ENCODE peak calls at places on chromosomes 1 and 21, in seven cellular contexts. Q, J, Z, X, T, V and P are unnamed samples.

GRCh38 chr1:72037745-72038343 is 244.5 kb downstream of the NEGR1 start:
- DNase-seq in Q (no peak), X (no peak), J (peak; percentile 22), T (peak; percentile 21), V (peak; percentile 75), Z (no peak), P (no peak)

GRCh38 chr1:12245116-12245515 is 15.3 kb downstream of the VPS13D start:
- DNase-seq in T (no peak), X (no peak), J (no peak), V (no peak), Q (no peak), Z (no peak), P (no peak)

GRCh38 chr1:39971138-39971537 is 16.2 kb downstream of the MFSD2A start:
- DNase-seq in T (no peak), V (no peak), Z (no peak), J (no peak), X (no peak), Q (no peak), P (no peak)

GRCh38 chr1:61588736-61589381 is 136.1 kb downstream of the TM2D1 start:
- DNase-seq in V (peak; percentile 73), Q (peak; percentile 71), Z (no peak), X (no peak), J (no peak), T (peak; percentile 55), P (peak; percentile 72)

GRCh38 chr1:155318082-155318481 is 2.6 kb upstream of the RUSC1 start:
- DNase-seq in X (no peak), J (no peak), T (no peak), Q (no peak), V (no peak), Z (no peak), P (no peak)

GRCh38 chr1:44029260-44029910 is 1.9 kb downstream of the SLC6A9 start:
- DNase-seq in J (no peak), X (no peak), T (no peak), V (no peak), Q (no peak), Z (no peak), P (peak; percentile 36)

GRCh38 chr1:30409476-30410152 is 313.8 kb downstream of the MATN1 start:
- DNase-seq in J (no peak), T (no peak), Z (no peak), V (no peak), X (no peak), Q (no peak), P (peak; percentile 21)

GRCh38 chr1:92479587-92479986 is 7.1 kb downstream of the GFI1 start:
- DNase-seq in V (no peak), J (no peak), Z (no peak), Q (no peak), T (no peak), X (no peak), P (no peak)

GRCh38 chr21:40871099-40871498 is 24.1 kb upstream of the DSCAM start:
- DNase-seq in Z (no peak), Q (no peak), X (no peak), T (no peak), J (no peak), V (no peak), P (no peak)

GRCh38 chr1:91844862-91845528 is 41.0 kb downstream of the TGFBR3 start:
- DNase-seq in V (no peak), T (no peak), X (no peak), Q (no peak), J (no peak), Z (peak; percentile 95), P (no peak)

GRCh38 chr1:44249543-44249942 is 36.3 kb downstream of the DMAP1 start:
- DNase-seq in Q (no peak), J (peak; percentile 44), V (no peak), Z (no peak), T (peak; percentile 78), X (no peak), P (no peak)

GRCh38 chr1:192904438-192904895 is 95.6 kb downstream of the RGS2 start:
- DNase-seq in Z (peak; percentile 54), X (no peak), J (no peak), Q (no peak), T (no peak), V (no peak), P (no peak)

GRCh38 chr1:13828454-13829151 is 128.6 kb downstream of the PRDM2 start:
- DNase-seq in V (peak; percentile 81), J (no peak), T (peak; percentile 27), Q (peak; percentile 77), X (no peak), Z (no peak), P (peak; percentile 72)

GRCh38 chr1:159076753-159077656 is at the start of gene AIM2:
- DNase-seq in J (no peak), Z (no peak), Q (no peak), X (no peak), V (peak; percentile 96), T (no peak), P (no peak)

GRCh38 chr21:37829043-37829442 is 87.2 kb downstream of the KCNJ6 start:
- DNase-seq in Q (no peak), J (no peak), X (no peak), Z (no peak), V (no peak), T (no peak), P (no peak)

GRCh38 chr1:231241751-231242150 is 739 bp downstream of the GNPAT start:
- DNase-seq in X (no peak), T (peak; percentile 52), V (peak; percentile 28), J (peak; percentile 2), Z (no peak), Q (no peak), P (peak; percentile 48)

GRCh38 chr21:46221664-46222435 is 6.7 kb downstream of the LSS start:
- DNase-seq in X (no peak), T (no peak), Q (no peak), Z (no peak), J (no peak), V (no peak), P (no peak)

GRCh38 chr21:41927727-41928409 is 25.9 kb downstream of the C2CD2 start:
- DNase-seq in V (peak; percentile 87), Q (no peak), Z (no peak), T (no peak), X (no peak), J (no peak), P (no peak)

GRCh38 chr1:10680487-10680886 is 116.0 kb downstream of the CASZ1 start:
- DNase-seq in T (no peak), V (no peak), X (no peak), Z (no peak), J (no peak), Q (no peak), P (no peak)

GRCh38 chr1:220326578-220326977 is 54.3 kb upstream of the RAB3GAP2 start:
- DNase-seq in Z (peak; percentile 12), V (no peak), J (no peak), X (no peak), T (no peak), Q (no peak), P (no peak)

GRCh38 chr1:220239213-220239612 is 33.0 kb downstream of the RAB3GAP2 start:
- DNase-seq in Z (no peak), T (no peak), Q (no peak), J (no peak), X (no peak), V (no peak), P (no peak)

GRCh38 chr1:228058981-228059535 is 23.4 kb upstream of the ARF1 start:
- DNase-seq in Q (no peak), T (no peak), J (no peak), X (no peak), V (no peak), Z (no peak), P (no peak)

GRCh38 chr1:219990782-219991510 is 55.4 kb downstream of the EPRS1 start:
- DNase-seq in J (no peak), Q (no peak), T (peak; percentile 60), X (no peak), Z (no peak), V (peak; percentile 45), P (no peak)

GRCh38 chr1:10257851-10258250 is 47.5 kb downstream of the KIF1B start:
- DNase-seq in Q (no peak), Z (no peak), V (no peak), X (no peak), J (no peak), T (no peak), P (no peak)

GRCh38 chr1:61434276-61434675 is 290.7 kb downstream of the TM2D1 start:
- DNase-seq in T (no peak), X (peak; percentile 20), V (no peak), Q (no peak), Z (no peak), J (no peak), P (no peak)

GRCh38 chr1:205255941-205256780 is 28.4 kb downstream of the TMCC2 start:
- DNase-seq in Z (peak; percentile 26), Q (peak; percentile 94), J (peak; percentile 95), X (peak; percentile 90), V (peak; percentile 90), T (peak; percentile 80), P (peak; percentile 89)

GRCh38 chr1:36789535-36789934 is 244.8 kb downstream of the GRIK3 start:
- DNase-seq in Q (no peak), V (no peak), J (no peak), T (no peak), Z (no peak), X (no peak), P (no peak)

GRCh38 chr1:192539450-192540132 is 36.0 kb upstream of the RGS1 start:
- DNase-seq in Q (no peak), J (no peak), X (no peak), Z (peak; percentile 95), V (no peak), T (no peak), P (no peak)

GRCh38 chr1:107105914-107106313 is 34.9 kb upstream of the NTNG1 start:
- DNase-seq in X (no peak), J (no peak), V (no peak), Z (no peak), Q (no peak), T (no peak), P (no peak)

GRCh38 chr1:16615253-16616252 is 2.2 kb upstream of the NBPF1 start:
- DNase-seq in J (no peak), T (peak; percentile 32), X (no peak), Z (no peak), Q (no peak), V (no peak), P (peak; percentile 59)